ENCODE peak calls at places on chromosomes 1 and 21, in six cellular contexts. K, F, M, D, A and C are unnamed samples. For H3K4me1, the result is how much of the 10 kb centered on the place peaks cover.

GRCh38 chr1:224929335-224930237 is at the start of gene DNAH14:
- DNase-seq in A (peak), F (peak), M (peak), D (no peak), K (peak), C (peak)

GRCh38 chr1:186152227-186152944 is 222.7 kb downstream of the TPR start:
- DNase-seq in F (no peak), M (peak), K (no peak), A (no peak), D (no peak), C (no peak)

GRCh38 chr21:35529141-35529863 is 480.2 kb upstream of the RUNX1 start:
- DNase-seq in F (no peak), D (no peak), M (no peak), A (no peak), K (no peak), C (no peak)

GRCh38 chr1:89949991-89950624 is 44.8 kb upstream of the ZNF326 start:
- DNase-seq in M (no peak), A (no peak), K (no peak), D (no peak), F (no peak), C (no peak)

GRCh38 chr1:36463773-36464604 is at the start of gene MRPS15:
- DNase-seq in K (peak), M (peak), F (peak), A (peak), D (peak), C (peak)

GRCh38 chr1:58597076-58597475 is 20.0 kb upstream of the TACSTD2 start:
- DNase-seq in D (no peak), A (no peak), F (no peak), M (no peak), K (no peak), C (no peak)

GRCh38 chr21:41964171-41964570 is 10.4 kb upstream of the C2CD2 start:
- DNase-seq in A (no peak), M (no peak), K (no peak), F (no peak), D (no peak), C (peak)

GRCh38 chr1:175877939-175878730 is 134.7 kb upstream of the TNR start:
- DNase-seq in M (no peak), D (no peak), A (no peak), F (no peak), K (no peak), C (no peak)

GRCh38 chr1:10251325-10252103 is 41.1 kb downstream of the KIF1B start:
- DNase-seq in F (no peak), M (no peak), D (no peak), K (no peak), A (no peak), C (no peak)

GRCh38 chr21:31777857-31778256 is 45.9 kb upstream of the SCAF4 start:
- DNase-seq in M (no peak), K (no peak), D (no peak), A (no peak), F (no peak), C (no peak)

GRCh38 chr1:156924478-156925153 is 4.2 kb downstream of the LRRC71 start:
- DNase-seq in F (no peak), A (no peak), D (no peak), K (no peak), M (no peak), C (no peak)

GRCh38 chr1:6601049-6601864 is 1.4 kb downstream of the KLHL21 start:
- DNase-seq in M (peak), F (peak), K (peak), D (peak), A (peak), C (peak)

GRCh38 chr1:231467986-231468385 is 45.9 kb upstream of the EGLN1 start:
- DNase-seq in K (no peak), A (no peak), M (no peak), D (no peak), F (no peak), C (no peak)

GRCh38 chr1:147201786-147202185 is 23.4 kb downstream of the FMO5 start:
- DNase-seq in K (no peak), D (no peak), M (no peak), F (no peak), A (no peak), C (no peak)

GRCh38 chr1:24089743-24090555 is 22.0 kb downstream of the MYOM3 start:
- DNase-seq in F (no peak), M (no peak), A (no peak), K (no peak), D (no peak), C (no peak)

GRCh38 chr1:25174363-25174729 is 58.0 kb downstream of the SYF2 start:
- DNase-seq in D (no peak), F (no peak), A (no peak), K (no peak), M (no peak), C (no peak)

GRCh38 chr1:4794020-4794780 is 139.8 kb downstream of the AJAP1 start:
- DNase-seq in M (no peak), F (no peak), A (no peak), D (no peak), K (no peak), C (no peak)

GRCh38 chr1:177927021-177927596 is 42.7 kb downstream of the SEC16B start:
- DNase-seq in D (no peak), K (no peak), F (no peak), A (no peak), M (no peak), C (no peak)

GRCh38 chr1:224626042-224626441 is 9.9 kb downstream of the CNIH3 start:
- DNase-seq in F (no peak), M (no peak), K (no peak), A (no peak), D (no peak), C (no peak)

GRCh38 chr1:222909586-222909985 is 94.7 kb downstream of the DISP1 start:
- DNase-seq in F (no peak), D (no peak), A (no peak), K (no peak), M (no peak), C (no peak)

GRCh38 chr21:41316200-41316599 is 401 bp upstream of the FAM3B start:
- DNase-seq in D (no peak), F (no peak), M (no peak), K (peak), A (peak), C (no peak)

GRCh38 chr1:12075195-12076114 is 12.4 kb downstream of the TNFRSF8 start:
- DNase-seq in F (no peak), M (no peak), A (no peak), D (peak), K (no peak), C (peak)

GRCh38 chr1:192010406-192010805 is 147.9 kb upstream of the RGS18 start:
- DNase-seq in M (no peak), A (no peak), F (no peak), K (no peak), D (no peak), C (no peak)

GRCh38 chr1:156816561-156817328 is at the start of gene SH2D2A:
- DNase-seq in K (no peak), D (no peak), A (peak), F (peak), M (no peak), C (peak)

GRCh38 chr1:66256629-66257575 is 277.1 kb upstream of the SGIP1 start:
- DNase-seq in K (no peak), D (no peak), M (no peak), A (no peak), F (no peak), C (no peak)

GRCh38 chr1:32870615-32871363 is at the start of gene FNDC5:
- DNase-seq in F (no peak), M (no peak), K (no peak), A (no peak), D (no peak), C (peak)

GRCh38 chr1:27628712-27629111 is 6.3 kb downstream of the FGR start:
- DNase-seq in F (no peak), K (peak), D (no peak), A (no peak), M (no peak), C (no peak)

GRCh38 chr1:214473392-214473791 is 78.0 kb downstream of the PTPN14 start:
- DNase-seq in F (no peak), M (peak), A (no peak), K (no peak), D (no peak), C (no peak)

GRCh38 chr1:33273402-33273801 is 17.1 kb downstream of the ZNF362 start:
- DNase-seq in A (no peak), D (no peak), K (no peak), M (no peak), F (no peak), C (no peak)

GRCh38 chr1:169107673-169108160 is 1.2 kb downstream of the ATP1B1 start:
- DNase-seq in D (no peak), A (no peak), M (peak), F (no peak), K (no peak), C (peak)
- TF ChIP-seq POLR2A in D (no peak), A (no peak), M (peak), F (peak), K (no peak), C (no peak)

GRCh38 chr1:109821831-109822745 is 58.4 kb upstream of the EPS8L3 start:
- DNase-seq in F (peak), D (peak), K (peak), M (peak), A (no peak), C (no peak)
- TF ChIP-seq EP300 in F (no peak), D (no peak), K (no peak), M (no peak), A (no peak), C (no peak)

GRCh38 chr1:43296207-43296606 is 4.6 kb upstream of the TIE1 start:
- DNase-seq in M (no peak), A (no peak), K (no peak), D (no peak), F (no peak), C (no peak)
- H3K4me1 ChIP-seq in M (under half), A (under half), K (under half), D (under half), F (under half), C (under half)

GRCh38 chr1:37481289-37482003 is 7.1 kb downstream of the ZC3H12A start:
- DNase-seq in K (peak), A (no peak), M (peak), F (no peak), D (no peak), C (peak)

GRCh38 chr1:37484325-37485051 is 10.1 kb downstream of the ZC3H12A start:
- DNase-seq in A (peak), D (no peak), K (peak), M (peak), F (no peak), C (no peak)

GRCh38 chr1:37482004-37482785 is 7.8 kb downstream of the ZC3H12A start:
- DNase-seq in M (no peak), F (no peak), K (no peak), D (no peak), A (no peak), C (no peak)

GRCh38 chr1:37483785-37484184 is 9.4 kb downstream of the ZC3H12A start:
- DNase-seq in M (peak), D (no peak), K (no peak), F (no peak), A (no peak), C (no peak)

DNA sequence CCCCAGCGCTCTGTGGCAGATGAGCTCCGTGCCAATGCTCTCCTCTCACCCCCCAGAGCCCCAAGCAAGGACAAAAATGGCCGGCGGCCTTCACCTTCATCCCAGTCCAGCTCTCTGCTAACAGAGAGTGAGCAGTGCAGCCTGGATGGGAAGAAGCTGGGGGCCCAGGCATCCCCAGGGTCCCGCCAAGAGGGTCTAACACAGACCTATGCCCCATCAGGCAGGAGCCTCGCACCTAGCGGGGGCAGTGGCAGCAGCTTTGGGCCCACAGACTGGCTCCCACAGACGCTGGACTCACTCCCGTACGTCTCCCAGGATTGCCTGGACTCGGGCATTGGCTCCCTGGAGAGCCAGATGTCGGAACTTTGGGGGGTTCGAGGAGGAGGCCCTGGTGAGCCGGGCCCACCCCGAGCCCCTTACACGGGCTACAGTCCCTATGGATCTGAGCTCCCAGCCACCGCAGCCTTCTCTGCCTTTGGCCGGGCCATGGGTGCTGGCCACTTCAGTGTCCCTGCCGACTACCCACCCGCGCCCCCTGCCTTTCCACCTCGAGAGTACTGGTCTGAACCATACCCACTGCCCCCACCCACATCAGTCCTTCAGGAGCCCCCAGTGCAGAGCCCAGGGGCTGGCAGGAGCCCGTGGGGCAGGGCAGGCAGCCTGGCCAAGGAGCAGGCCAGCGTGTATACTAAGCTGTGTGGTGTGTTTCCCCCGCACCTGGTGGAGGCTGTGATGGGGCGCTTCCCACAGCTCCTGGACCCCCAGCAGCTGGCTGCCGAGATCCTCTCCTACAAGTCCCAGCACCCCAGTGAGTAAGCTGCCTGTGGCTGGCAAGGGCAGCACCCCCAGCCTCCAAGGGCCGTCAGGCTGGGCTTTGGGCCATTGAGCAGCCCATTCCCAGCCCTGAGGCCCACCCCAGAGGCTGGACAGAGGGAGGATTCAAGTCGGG is 8.7 kb downstream of the ZC3H12A start:
- DNase-seq in K (no peak), F (no peak), A (no peak), M (no peak), D (no peak), C (no peak)
- TF ChIP-seq POLR2A in K (no peak), F (no peak), A (no peak), M (no peak), D (no peak), C (no peak)